ENCODE peak calls at places on chromosome 6, in four cellular contexts. V is choroid plexus epithelial cell, Z is OCI-LY7, N is AG04449. B is an unnamed sample.

GRCh38 chr6:111423055-111423633 is 59.9 kb downstream of the REV3L start:
- DNase-seq in V (no peak), Z (no peak), N (no peak), B (no peak)

GRCh38 chr6:115783402-115784061 is 277.2 kb downstream of the FRK start:
- DNase-seq in V (no peak), Z (no peak), N (no peak), B (no peak)

GRCh38 chr6:148251891-148252290 is 90.7 kb upstream of the SASH1 start:
- DNase-seq in V (no peak), Z (no peak), N (peak; percentile 87), B (no peak)

GRCh38 chr6:109491207-109491938 is 8.4 kb upstream of the ZBTB24 start:
- DNase-seq in V (peak; percentile 71), Z (no peak), N (no peak), B (peak; percentile 50)

GRCh38 chr6:164068533-164068932 is 654.0 kb downstream of the QKI start:
- DNase-seq in V (no peak), Z (no peak), N (no peak), B (no peak)

GRCh38 chr6:158849899-158850806 is 31.0 kb upstream of the EZR start:
- DNase-seq in V (peak; percentile 81), Z (no peak), N (peak; percentile 90), B (no peak)

GRCh38 chr6:131400054-131400781 is 172.8 kb upstream of the ARG1 start:
- DNase-seq in V (peak; percentile 93), Z (no peak), N (peak; percentile 34), B (no peak)

GRCh38 chr6:33808781-33809180 is 5.0 kb upstream of the MLN start:
- DNase-seq in V (no peak), Z (no peak), N (no peak), B (no peak)

GRCh38 chr6:46452312-46452917 is 38.8 kb downstream of the RCAN2 start:
- DNase-seq in V (no peak), Z (no peak), N (no peak), B (no peak)

GRCh38 chr6:43625393-43625992 is 3.6 kb downstream of the GTPBP2 start:
- DNase-seq in V (no peak), Z (no peak), N (no peak), B (no peak)

GRCh38 chr6:83182114-83182513 is 11.0 kb downstream of the PGM3 start:
- DNase-seq in V (no peak), Z (no peak), N (no peak), B (no peak)

GRCh38 chr6:82588859-82589412 is 225.3 kb downstream of the TPBG start:
- DNase-seq in V (no peak), Z (no peak), N (no peak), B (no peak)

GRCh38 chr6:167330745-167331144 is 5.9 kb downstream of the TTLL2 start:
- DNase-seq in V (no peak), Z (no peak), N (no peak), B (no peak)

GRCh38 chr6:167328086-167328485 is 3.2 kb downstream of the TTLL2 start:
- DNase-seq in V (no peak), Z (no peak), N (no peak), B (no peak)

GRCh38 chr6:167325766-167326165 is 880 bp downstream of the TTLL2 start:
- DNase-seq in V (no peak), Z (no peak), N (no peak), B (no peak)

GRCh38 chr6:167331565-167331964 is 6.7 kb downstream of the TTLL2 start:
- DNase-seq in V (no peak), Z (no peak), N (no peak), B (no peak)

GRCh38 chr6:167329014-167329413 is 4.1 kb downstream of the TTLL2 start:
- DNase-seq in V (no peak), Z (no peak), N (no peak), B (no peak)
- TF ChIP-seq CTCF in V (no peak), Z (no peak), N (no peak), B (no peak)

GRCh38 chr6:25469797-25470388 is 182.1 kb upstream of the SCGN start:
- DNase-seq in V (no peak), Z (no peak), N (no peak), B (no peak)
- TF ChIP-seq CTCF in V (no peak), Z (peak; percentile 42), N (no peak), B (no peak)

GRCh38 chr6:136526196-136526930 is 23.9 kb downstream of the MAP7 start:
- DNase-seq in V (peak; percentile 87), Z (no peak), N (no peak), B (no peak)
- TF ChIP-seq CTCF in V (peak; percentile 74), Z (no peak), N (peak; percentile 58), B (no peak)

DNA sequence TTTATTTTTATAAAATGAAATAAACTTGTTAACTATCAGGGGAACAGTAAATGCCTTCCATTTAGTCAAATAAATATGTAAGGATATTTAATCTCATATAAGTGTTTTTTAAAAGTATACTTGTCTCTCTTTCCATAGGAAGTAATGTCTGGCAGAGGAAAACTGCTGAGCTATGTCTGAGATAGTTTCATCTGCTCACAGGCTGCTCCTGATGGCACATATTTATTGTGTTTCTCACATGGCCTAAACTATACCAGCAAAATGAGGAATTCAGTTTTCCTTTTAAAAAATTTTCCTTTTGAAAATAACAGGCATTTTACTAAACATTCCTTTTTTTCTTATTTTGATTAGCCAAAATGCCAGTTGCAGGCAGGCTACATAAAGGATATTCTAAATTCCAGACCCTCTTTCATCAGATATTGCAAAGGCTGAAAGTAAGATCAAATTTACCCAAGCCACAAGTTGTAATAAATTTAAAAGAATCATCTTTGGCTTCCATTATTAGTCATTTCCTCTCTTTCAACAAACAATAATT is 60.1 kb upstream of the RNF146 start:
- DNase-seq in V (no peak), Z (no peak), N (no peak), B (no peak)
- TF ChIP-seq CTCF in V (no peak), Z (no peak), N (no peak), B (no peak)

DNA sequence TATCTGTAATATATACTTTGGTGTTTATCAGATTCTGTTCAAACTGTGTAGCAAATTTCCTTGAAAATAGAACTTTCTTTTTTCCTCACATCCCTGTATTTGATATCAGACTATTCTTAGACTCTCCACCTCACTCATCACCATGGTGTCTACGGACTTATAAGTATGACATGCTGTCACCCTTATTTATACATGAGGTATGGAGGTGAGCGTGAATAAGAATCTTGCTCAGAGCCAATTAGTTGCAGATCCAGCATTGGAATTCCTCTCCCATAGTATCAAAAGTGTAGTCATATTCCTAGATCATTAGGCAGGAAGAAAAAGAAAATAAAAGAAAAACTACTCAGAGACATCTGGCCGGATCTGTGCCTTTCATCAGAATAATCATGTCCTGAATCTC is 43.0 kb downstream of the TPD52L1 start:
- DNase-seq in V (no peak), Z (no peak), N (no peak), B (no peak)
- TF ChIP-seq CTCF in V (no peak), Z (no peak), N (no peak), B (no peak)

GRCh38 chr6:1439349-1439748 is 50.0 kb downstream of the FOXF2 start:
- DNase-seq in V (no peak), Z (no peak), N (no peak), B (no peak)

GRCh38 chr6:1438471-1438881 is 49.1 kb downstream of the FOXF2 start:
- DNase-seq in V (no peak), Z (no peak), N (no peak), B (no peak)

GRCh38 chr6:1437553-1438406 is 48.4 kb downstream of the FOXF2 start:
- DNase-seq in V (no peak), Z (no peak), N (no peak), B (no peak)

DNA sequence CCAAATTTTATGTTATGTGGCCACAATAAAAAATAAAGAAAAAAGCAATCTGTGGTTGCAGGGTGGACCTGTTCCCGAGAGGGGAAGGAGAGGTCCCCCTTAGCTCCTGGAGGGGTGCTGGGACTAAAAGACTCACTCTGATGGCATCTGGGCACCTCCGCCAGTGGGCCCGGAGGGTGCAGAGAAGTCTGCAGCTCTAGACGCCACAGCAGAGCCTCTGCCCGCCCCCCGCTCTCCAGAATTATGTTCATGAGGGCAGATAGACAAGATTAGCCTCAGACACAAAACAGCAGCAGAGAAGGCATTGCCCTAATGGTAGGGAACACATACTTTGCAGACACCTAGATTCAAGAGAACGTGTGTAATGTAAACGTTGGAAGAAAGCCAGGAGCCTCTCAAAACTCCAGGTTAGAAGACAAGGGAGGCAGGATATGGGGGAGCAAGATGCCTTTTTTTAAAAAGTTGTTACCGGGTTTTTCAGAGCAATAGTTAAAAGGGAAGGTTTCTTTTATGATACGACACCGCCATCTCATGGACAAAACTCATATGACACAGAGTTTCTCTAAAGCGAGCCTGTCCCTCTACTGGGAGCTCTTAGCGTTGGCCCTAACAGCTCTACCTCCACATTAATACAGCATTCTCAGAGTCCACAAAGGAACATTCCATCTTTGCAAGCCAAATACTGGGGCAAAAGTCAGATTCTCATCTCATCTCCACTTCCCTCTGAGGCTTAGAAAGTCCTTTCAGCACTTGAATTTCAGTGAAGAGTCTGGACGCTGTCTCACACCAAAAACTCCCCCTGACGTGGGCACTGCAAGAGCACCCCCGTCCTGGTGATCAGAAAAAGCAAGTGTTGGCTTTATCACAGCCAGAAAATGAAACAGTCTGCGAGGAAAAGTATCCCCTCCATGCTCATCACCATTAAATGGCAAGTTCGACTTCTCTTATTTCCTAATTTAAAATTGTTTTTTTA is 47.2 kb downstream of the FOXF2 start:
- DNase-seq in V (peak; percentile 86), Z (peak; percentile 63), N (peak; percentile 5), B (peak; percentile 86)
- TF ChIP-seq CTCF in V (peak; percentile 85), Z (peak; percentile 84), N (peak; percentile 69), B (peak; percentile 68)

GRCh38 chr6:135909737-135910387 is 58.4 kb downstream of the PDE7B start:
- DNase-seq in V (peak; percentile 79), Z (peak; percentile 59), N (no peak), B (peak; percentile 66)
- TF ChIP-seq CTCF in V (peak; percentile 71), Z (peak; percentile 84), N (peak; percentile 12), B (peak; percentile 79)

GRCh38 chr6:142355481-142356174 is 53.8 kb downstream of the ADGRG6 start:
- DNase-seq in V (no peak), Z (no peak), N (no peak), B (no peak)
- TF ChIP-seq CTCF in V (no peak), Z (no peak), N (no peak), B (no peak)

B was measured in GM13977.